ENCODE peak calls at places on chromosomes 11 and 22, in six cellular contexts. T is GM06990, M is brain microvascular endothelial cell, W is GM12878, A is adrenal gland, D is tibial nerve. P is an unnamed sample.

GRCh38 chr11:104572279-104572678 is 326.0 kb downstream of the CASP12 start:
- DNase-seq in T (no peak), M (peak; percentile 48), W (no peak), A (no peak), D (no peak), P (no peak)

GRCh38 chr22:41344189-41344788 is 37.5 kb upstream of the TEF start:
- DNase-seq in T (no peak), M (no peak), W (no peak), A (no peak), D (no peak), P (no peak)

GRCh38 chr11:61489833-61490585 is 18.5 kb upstream of the LRRC10B start:
- DNase-seq in T (no peak), M (no peak), W (no peak), A (no peak), D (no peak), P (no peak)

GRCh38 chr22:20586403-20586745 is 79.0 kb downstream of the MED15 start:
- DNase-seq in T (no peak), M (no peak), W (no peak), A (no peak), D (no peak), P (no peak)

GRCh38 chr11:58059011-58059358 is 28.2 kb downstream of the OR6Q1 start:
- DNase-seq in T (no peak), M (peak; percentile 81), W (no peak), A (no peak), D (no peak), P (peak; percentile 22)

GRCh38 chr11:123122341-123122740 is 60.4 kb upstream of the HSPA8 start:
- DNase-seq in T (no peak), M (peak; percentile 34), W (no peak), A (no peak), D (peak; percentile 53), P (no peak)

GRCh38 chr11:108278546-108278945 is 55.7 kb downstream of the ATM start:
- DNase-seq in T (no peak), M (no peak), W (no peak), A (no peak), D (no peak), P (no peak)

GRCh38 chr22:20677684-20678242 is 96.2 kb upstream of the SERPIND1 start:
- DNase-seq in T (no peak), M (no peak), W (no peak), A (no peak), D (no peak), P (no peak)

DNA sequence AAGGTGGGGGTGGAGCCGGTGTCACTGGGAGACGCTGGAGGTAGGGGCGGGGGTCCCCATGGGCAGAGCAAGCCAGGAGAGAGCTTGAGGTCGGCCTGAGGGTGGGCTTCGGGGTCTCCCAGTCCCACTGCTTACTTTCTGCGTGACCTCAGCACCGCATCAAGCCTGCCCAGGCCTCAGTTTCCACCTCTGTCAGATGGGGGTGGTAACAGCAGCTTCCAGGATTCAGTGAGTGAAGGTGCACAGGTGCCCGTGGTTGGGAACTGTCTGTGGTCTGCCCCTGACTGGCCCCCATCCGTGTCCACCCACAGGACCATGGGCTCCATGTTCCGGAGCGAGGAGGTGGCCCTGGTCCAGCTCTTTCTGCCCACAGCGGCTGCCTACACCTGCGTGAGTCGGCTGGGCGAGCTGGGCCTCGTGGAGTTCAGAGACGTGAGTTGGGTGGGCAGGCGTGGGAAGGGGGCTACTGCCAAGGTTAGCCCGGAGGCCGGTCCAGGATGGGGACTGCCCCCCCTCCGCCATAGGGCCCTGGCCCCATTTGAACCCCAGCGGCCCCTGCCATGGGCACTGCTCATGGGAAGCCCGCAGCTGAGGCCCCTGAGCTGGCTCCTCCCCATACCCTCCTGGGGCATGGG is 2.2 kb downstream of the TCIRG1 start:
- DNase-seq in T (no peak), M (no peak), W (no peak), A (peak; percentile 37), D (no peak), P (no peak)
- H3K4me3 ChIP-seq in T (peak overlapping the region; percentile 80), M (peak overlapping the region; percentile 68), W (peak overlapping the region; percentile 99), A (peak overlapping the region; percentile 95), D (peak overlapping the region; percentile 95), P (peak overlapping the region; percentile 66)

GRCh38 chr22:47126344-47126811 is 363.9 kb downstream of the TBC1D22A start:
- DNase-seq in T (no peak), M (no peak), W (no peak), A (no peak), D (no peak), P (no peak)
- TF ChIP-seq CTCF in T (no peak), M (no peak), W (no peak), A (no peak), D (no peak), P (no peak)

GRCh38 chr11:46345881-46346484 is 1.3 kb upstream of the DGKZ start:
- DNase-seq in T (no peak), M (no peak), W (no peak), A (no peak), D (no peak), P (no peak)
- H3K4me3 ChIP-seq in T (peak overlapping the region; percentile 82), M (no peak overlapping the region), W (peak overlapping the region; percentile 79), A (peak overlapping the region; percentile 49), D (peak overlapping the region; percentile 35), P (no peak overlapping the region)

GRCh38 chr22:46775364-46775758 is 12.9 kb downstream of the TBC1D22A start:
- DNase-seq in T (no peak), M (no peak), W (no peak), A (no peak), D (no peak), P (no peak)
- TF ChIP-seq CTCF in T (no peak), M (no peak), W (no peak), A (no peak), D (no peak), P (no peak)

GRCh38 chr22:32353840-32354239 is 3.8 kb upstream of the RFPL3 start:
- DNase-seq in T (no peak), M (no peak), W (no peak), A (no peak), D (no peak), P (no peak)
- H3K4me3 ChIP-seq in T (no peak overlapping the region), M (no peak overlapping the region), W (no peak overlapping the region), A (peak overlapping the region; percentile 11), D (no peak overlapping the region), P (no peak overlapping the region)

GRCh38 chr11:75302346-75302745 is 49.1 kb downstream of the ARRB1 start:
- DNase-seq in T (no peak), M (no peak), W (no peak), A (no peak), D (no peak), P (no peak)

GRCh38 chr11:75293903-75294302 is 53.3 kb downstream of the TPBGL start:
- DNase-seq in T (no peak), M (no peak), W (no peak), A (no peak), D (no peak), P (no peak)

GRCh38 chr11:75301602-75302345 is 49.7 kb downstream of the ARRB1 start:
- DNase-seq in T (no peak), M (no peak), W (no peak), A (no peak), D (no peak), P (no peak)

GRCh38 chr11:75301131-75301530 is 50.3 kb downstream of the ARRB1 start:
- DNase-seq in T (no peak), M (no peak), W (no peak), A (no peak), D (no peak), P (no peak)

GRCh38 chr11:75298191-75298590 is 53.3 kb downstream of the ARRB1 start:
- DNase-seq in T (no peak), M (no peak), W (no peak), A (no peak), D (no peak), P (no peak)
- TF ChIP-seq CTCF in T (no peak), M (no peak), W (no peak), A (no peak), D (no peak), P (no peak)

DNA sequence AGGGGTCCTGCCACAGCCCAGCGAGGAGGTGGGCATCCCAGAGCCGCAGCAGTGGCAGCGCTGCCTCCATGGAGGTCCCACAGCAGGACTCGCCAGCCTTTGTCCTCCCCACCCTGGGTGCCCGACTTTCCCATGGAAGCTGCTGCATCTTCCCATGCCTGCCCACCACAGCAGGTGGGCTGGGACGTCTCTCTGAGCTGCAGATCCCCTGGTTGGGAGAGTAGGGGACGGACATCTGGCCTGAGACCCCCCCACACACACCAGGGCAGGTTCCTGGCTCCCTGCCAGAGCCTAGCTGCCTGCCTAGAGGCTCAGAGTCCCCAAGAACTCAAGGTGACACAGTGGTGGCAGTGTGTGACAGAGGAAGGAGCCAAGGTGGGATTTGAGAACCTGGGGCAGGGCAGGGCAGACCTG is 21.5 kb upstream of the PRR5 start:
- DNase-seq in T (no peak), M (no peak), W (no peak), A (no peak), D (no peak), P (no peak)
- H3K4me3 ChIP-seq in T (no peak overlapping the region), M (no peak overlapping the region), W (no peak overlapping the region), A (no peak overlapping the region), D (no peak overlapping the region), P (no peak overlapping the region)

P was measured in BJ.